ENCODE peak calls at places on chromosomes 13 and 19, in six cellular contexts. Z, K, B, F, P and V are unnamed samples.

GRCh38 chr13:25478186-25478585 is 106.4 kb downstream of the ATP8A2 start:
- DNase-seq in Z (no peak), K (no peak), B (no peak), F (peak), P (no peak), V (no peak)

GRCh38 chr19:13502231-13502630 is 4.0 kb downstream of the CACNA1A start:
- DNase-seq in Z (no peak), K (no peak), B (no peak), F (no peak), P (no peak), V (no peak)

GRCh38 chr13:75830842-75831241 is 194.7 kb downstream of the LMO7 start:
- DNase-seq in Z (no peak), K (no peak), B (no peak), F (no peak), P (no peak), V (no peak)

GRCh38 chr13:51229141-51229540 is 6.9 kb downstream of the FAM124A start:
- DNase-seq in Z (no peak), K (no peak), B (no peak), F (no peak), P (no peak), V (no peak)

GRCh38 chr13:64684685-64685431 is 2545.3 kb downstream of the PCDH9 start:
- DNase-seq in Z (no peak), K (no peak), B (no peak), F (no peak), P (no peak), V (no peak)

GRCh38 chr13:110388141-110388943 is 81.3 kb downstream of the COL4A2 start:
- DNase-seq in Z (no peak), K (no peak), B (no peak), F (no peak), P (no peak), V (peak)

GRCh38 chr13:101893021-101893420 is 440.5 kb downstream of the ITGBL1 start:
- DNase-seq in Z (no peak), K (no peak), B (no peak), F (no peak), P (no peak), V (no peak)

GRCh38 chr13:30149248-30149647 is 158.1 kb downstream of the KATNAL1 start:
- DNase-seq in Z (no peak), K (no peak), B (no peak), F (no peak), P (no peak), V (no peak)

GRCh38 chr19:42475366-42475765 is 32.6 kb upstream of the CXCL17 start:
- DNase-seq in Z (no peak), K (no peak), B (no peak), F (no peak), P (no peak), V (no peak)

GRCh38 chr19:55641376-55642152 is 762 bp downstream of the ZNF580 start:
- DNase-seq in Z (peak), K (no peak), B (no peak), F (no peak), P (no peak), V (peak)

GRCh38 chr13:89568746-89569145 is 1778.7 kb upstream of the MIR17HG start:
- DNase-seq in Z (no peak), K (no peak), B (no peak), F (no peak), P (no peak), V (no peak)
- TF ChIP-seq MYC in Z (no peak), K (no peak), B (no peak), F (no peak), P (no peak), V (no peak)

DNA sequence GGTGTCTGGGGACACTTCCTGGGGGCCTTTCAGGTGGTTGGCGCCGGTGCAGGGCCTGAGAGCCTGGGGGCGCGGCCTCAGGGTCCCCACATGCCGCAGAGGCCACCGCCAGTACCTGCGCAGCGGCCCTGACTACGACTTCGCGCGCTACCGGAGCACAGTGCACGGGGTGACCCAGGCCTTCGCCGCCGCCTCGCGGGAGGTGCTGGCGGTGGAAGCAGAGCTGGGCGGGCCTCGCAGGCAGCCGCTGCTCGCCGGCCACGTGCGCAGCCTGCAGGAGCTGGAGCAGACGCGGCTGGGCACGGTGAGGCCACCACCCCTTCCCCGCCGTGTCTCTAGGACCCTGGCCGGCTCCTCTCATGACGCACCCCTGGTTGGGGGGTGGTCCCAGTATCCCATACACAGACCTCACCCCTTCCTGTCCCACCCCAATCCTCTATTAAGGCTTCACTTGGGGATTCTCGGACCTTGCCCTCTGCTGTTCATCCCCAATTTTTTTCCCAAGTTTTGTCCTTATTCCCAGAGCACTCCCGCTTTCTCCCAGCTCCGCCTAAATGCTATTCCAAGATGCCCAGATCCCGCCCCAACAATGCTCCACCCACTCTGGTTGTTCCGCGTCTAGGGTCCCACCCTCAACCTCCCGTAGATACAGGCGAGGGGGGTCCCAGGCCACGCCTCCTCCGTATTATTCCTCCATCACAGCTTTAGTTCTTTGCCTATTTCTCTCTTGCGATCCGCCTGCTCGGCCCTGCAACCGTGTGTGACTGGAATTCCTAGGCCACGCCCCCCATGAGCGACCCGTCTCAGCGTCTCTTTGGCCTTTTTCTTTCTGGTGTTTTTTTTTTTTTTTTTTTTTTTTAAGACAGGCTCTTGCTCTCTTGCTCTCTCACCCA is 1.0 kb downstream of the REX1BD start:
- DNase-seq in Z (peak), K (peak), B (peak), F (peak), P (no peak), V (peak)
- TF ChIP-seq CTCF in Z (no peak), K (peak), B (peak), F (peak), P (peak), V (no peak)

GRCh38 chr19:11694533-11695439 is 44.0 kb downstream of the ZNF823 start:
- DNase-seq in Z (no peak), K (peak), B (peak), F (peak), P (peak), V (peak)

GRCh38 chr19:11697284-11697855 is 41.4 kb downstream of the ZNF823 start:
- DNase-seq in Z (no peak), K (no peak), B (no peak), F (no peak), P (no peak), V (no peak)

GRCh38 chr19:11692127-11692790 is 46.5 kb downstream of the ZNF823 start:
- DNase-seq in Z (no peak), K (no peak), B (no peak), F (peak), P (no peak), V (no peak)

GRCh38 chr19:11698231-11698630 is 40.5 kb downstream of the ZNF823 start:
- DNase-seq in Z (no peak), K (no peak), B (no peak), F (no peak), P (no peak), V (no peak)

DNA sequence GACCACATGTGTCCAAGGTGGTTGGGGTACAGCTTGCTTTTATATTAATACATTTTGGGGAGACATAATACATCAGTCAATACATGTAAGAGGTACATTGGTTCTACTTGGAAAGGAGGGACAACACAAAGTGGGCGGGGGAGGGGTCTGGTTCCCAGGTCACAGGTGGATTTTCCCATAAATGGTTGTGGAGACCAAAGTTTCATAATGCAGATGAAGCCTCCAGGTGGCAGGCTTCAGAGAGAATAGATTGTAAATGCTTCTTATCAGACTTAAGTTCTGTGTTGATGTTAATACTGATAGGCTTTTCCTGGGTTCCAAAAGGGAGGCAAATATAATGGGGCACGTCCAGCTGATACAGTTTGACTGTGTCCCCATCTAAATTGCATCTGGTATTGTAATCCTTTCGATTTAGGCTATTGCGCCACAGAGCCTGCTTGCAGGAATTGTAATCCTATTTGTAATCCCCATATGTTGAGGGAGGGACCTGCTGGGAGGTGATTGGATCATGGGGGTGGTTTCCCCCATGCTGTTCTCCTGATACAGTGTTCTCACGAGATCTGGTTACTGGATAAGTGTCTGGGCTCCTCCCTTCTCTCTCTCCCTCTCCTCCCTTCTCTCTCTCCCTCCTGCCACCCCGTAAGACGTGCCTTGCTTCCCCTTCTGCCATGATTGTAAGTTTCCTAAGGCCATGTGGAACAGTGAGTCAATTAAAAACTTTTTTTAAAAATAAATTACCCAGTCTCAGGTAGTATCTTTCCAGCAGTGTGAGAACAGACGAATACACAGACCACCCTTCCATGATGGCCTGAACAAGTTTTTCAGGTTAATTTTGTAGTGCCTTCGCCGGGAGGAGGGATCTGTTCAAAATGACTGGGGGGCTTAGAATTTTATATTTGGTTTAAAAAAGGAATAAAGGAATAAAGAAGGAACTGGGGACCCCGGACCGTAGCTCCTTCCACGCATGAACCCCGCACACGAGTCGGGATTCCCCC is 44.9 kb downstream of the ZNF823 start:
- DNase-seq in Z (no peak), K (no peak), B (no peak), F (peak), P (no peak), V (peak)
- TF ChIP-seq MYC in Z (no peak), K (no peak), B (no peak), F (no peak), P (no peak), V (no peak)

GRCh38 chr19:40932008-40932959 is 50.3 kb upstream of the CYP2A7 start:
- DNase-seq in Z (no peak), K (no peak), B (no peak), F (no peak), P (no peak), V (no peak)

GRCh38 chr19:40936755-40937154 is 54.3 kb upstream of the CYP2B6 start:
- DNase-seq in Z (no peak), K (no peak), B (no peak), F (no peak), P (no peak), V (no peak)

GRCh38 chr19:40927567-40927966 is 45.5 kb upstream of the CYP2A7 start:
- DNase-seq in Z (no peak), K (no peak), B (no peak), F (no peak), P (no peak), V (no peak)

GRCh38 chr19:40928859-40929258 is 46.8 kb upstream of the CYP2A7 start:
- DNase-seq in Z (no peak), K (no peak), B (no peak), F (no peak), P (no peak), V (no peak)

GRCh38 chr19:40933025-40933424 is 51.0 kb upstream of the CYP2A7 start:
- DNase-seq in Z (peak), K (no peak), B (no peak), F (no peak), P (no peak), V (no peak)
- TF ChIP-seq CTCF in Z (peak), K (peak), B (peak), F (peak), P (no peak), V (no peak)

DNA sequence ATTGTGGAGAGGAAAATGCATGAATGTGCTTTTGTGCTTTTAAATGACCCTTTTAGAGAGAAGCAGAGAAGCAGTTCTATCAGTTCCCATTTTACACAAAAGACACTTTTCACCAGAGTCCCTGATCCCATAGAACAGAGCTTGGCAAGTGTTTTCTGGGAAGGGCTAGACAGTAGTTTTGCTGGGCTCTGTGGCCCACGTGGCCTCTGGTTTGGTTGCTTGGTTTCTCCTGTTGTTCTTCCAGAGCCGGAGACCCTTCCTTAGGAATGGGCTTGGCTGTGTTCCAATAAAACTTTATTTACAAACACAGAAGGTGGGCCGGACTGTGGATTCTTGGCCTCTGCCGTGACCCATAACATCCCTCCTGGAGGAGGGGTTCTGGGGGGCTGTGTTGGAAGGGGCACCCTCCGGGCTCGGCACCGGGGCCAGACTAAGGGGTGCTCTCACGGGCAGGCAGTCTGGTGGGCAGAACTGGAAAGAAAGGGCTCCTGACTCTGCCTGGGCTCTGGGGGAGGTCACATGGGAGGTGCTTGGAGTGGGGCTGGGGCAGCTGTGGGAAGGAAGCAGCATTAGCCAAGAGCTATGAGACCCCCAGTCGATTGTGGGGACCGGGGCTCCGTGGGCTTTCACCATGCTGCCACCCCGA is 3.2 kb downstream of the SPPL2B start:
- DNase-seq in Z (no peak), K (no peak), B (no peak), F (no peak), P (no peak), V (no peak)
- TF ChIP-seq MYC in Z (no peak), K (no peak), B (no peak), F (no peak), P (no peak), V (no peak)

DNA sequence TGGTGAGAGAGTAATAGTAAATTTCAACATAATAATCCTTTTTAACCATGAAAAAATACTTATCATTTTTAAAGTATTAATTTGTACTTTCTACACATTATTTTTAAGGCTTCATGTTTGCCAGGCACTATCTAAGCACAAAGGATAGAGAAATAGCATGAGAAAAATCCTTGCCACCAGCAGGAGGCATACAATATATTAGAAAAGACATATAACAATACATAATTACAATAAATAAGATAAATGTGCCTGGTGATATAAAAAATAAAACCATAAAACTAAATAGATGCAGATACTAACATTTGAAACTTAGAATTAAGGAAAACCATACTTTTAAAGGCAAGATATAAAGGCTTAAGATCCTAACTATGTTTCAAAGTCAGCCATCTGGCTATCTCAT is 1256.4 kb downstream of the DIAPH3 start:
- DNase-seq in Z (no peak), K (no peak), B (no peak), F (no peak), P (no peak), V (no peak)
- TF ChIP-seq CTCF in Z (no peak), K (no peak), B (no peak), F (no peak), P (no peak), V (no peak)

DNA sequence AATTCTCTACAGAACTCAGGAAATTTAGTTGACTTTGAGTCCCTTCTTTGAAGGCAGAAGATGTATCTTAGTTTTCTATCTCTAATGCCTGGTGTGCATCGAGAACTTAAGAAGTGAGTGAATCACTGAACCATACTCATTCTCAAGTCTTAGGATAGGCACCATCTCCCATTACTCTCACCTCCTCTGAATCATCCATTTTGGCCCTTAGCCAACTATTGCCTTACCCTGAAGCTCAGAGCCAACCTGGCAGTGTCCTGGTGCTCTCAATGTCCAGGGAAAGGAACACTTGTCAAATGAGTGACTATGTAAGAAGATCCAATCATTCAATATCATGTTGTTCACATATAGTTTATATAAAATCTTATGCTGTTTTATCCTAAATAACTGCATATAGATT is 146.6 kb downstream of the RGCC start:
- DNase-seq in Z (peak), K (peak), B (peak), F (no peak), P (no peak), V (peak)
- TF ChIP-seq MYC in Z (no peak), K (no peak), B (no peak), F (no peak), P (no peak), V (no peak)

DNA sequence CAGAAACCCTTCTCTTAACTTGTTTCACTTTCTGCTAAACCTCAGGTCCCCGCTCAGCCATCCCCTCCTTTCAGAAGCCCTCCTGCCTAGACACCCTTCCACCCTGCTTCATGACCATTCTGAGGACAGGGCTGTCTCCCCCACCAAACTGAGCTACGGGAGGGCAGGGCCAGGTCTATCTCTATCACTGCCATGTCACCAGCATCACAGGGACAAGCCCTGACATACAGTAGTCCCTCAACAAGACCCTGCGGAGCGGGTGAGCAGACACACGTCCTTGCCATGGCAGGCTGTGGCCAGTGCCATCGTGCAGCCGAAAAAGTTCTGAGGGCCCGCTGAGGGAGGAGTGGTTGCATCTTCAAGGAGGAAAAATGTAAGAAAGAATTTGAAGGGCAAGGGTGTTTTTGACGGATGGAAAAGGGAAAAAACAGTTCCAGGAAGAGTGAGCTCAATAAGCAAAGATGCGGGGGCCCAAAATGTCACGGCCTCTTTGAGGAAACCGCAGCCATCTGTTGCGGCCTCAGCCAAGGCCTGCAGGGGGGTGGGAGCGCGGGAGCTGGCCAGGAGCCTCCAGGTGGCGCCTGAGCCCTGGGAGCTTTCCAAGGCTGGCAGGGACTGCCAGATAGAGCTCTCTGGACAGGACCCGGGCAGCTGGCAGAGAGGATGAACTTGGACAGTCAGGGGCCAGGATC is 8.1 kb downstream of the PTGIR start:
- DNase-seq in Z (peak), K (peak), B (peak), F (peak), P (no peak), V (peak)
- TF ChIP-seq CTCF in Z (peak), K (peak), B (peak), F (peak), P (peak), V (peak)